ENCODE peak calls at places on chromosomes 3 and 15, in seven cellular contexts. X is Peyer's patch, I is HFFc6, R is tibial artery, M is ELR, E is RWPE1, S is T-helper 2 cell. B is an unnamed sample.

GRCh38 chr15:80404719-80405553 is 754 bp downstream of the ARNT2 start:
- DNase-seq in M (peak; percentile 32), R (no peak), E (no peak), S (no peak), I (no peak), X (no peak), B (no peak)

GRCh38 chr15:57592836-57593420 is 1.2 kb downstream of the MYZAP start:
- DNase-seq in I (no peak), E (no peak), S (no peak), M (no peak), X (no peak), R (no peak), B (no peak)

GRCh38 chr15:69697913-69698312 is 245.3 kb downstream of the RPLP1 start:
- DNase-seq in X (peak; percentile 44), M (no peak), I (no peak), R (peak; percentile 47), S (no peak), E (no peak), B (no peak)

GRCh38 chr3:161409069-161409468 is 37.8 kb upstream of the SPTSSB start:
- DNase-seq in R (no peak), S (no peak), I (peak; percentile 38), M (peak; percentile 68), X (no peak), E (peak; percentile 54), B (no peak)

GRCh38 chr3:111717601-111718000 is 122.5 kb upstream of the ZBED2 start:
- DNase-seq in E (peak; percentile 79), R (peak; percentile 82), M (peak; percentile 89), S (no peak), X (peak; percentile 64), I (peak; percentile 77), B (peak; percentile 73)

GRCh38 chr3:71563827-71564226 is 19.7 kb downstream of the FOXP1 start:
- DNase-seq in M (no peak), I (no peak), S (no peak), E (no peak), R (no peak), X (peak; percentile 31), B (no peak)

GRCh38 chr15:91407237-91407889 is 307.3 kb downstream of the SV2B start:
- DNase-seq in R (no peak), S (no peak), M (peak; percentile 3), X (no peak), E (peak; percentile 67), I (no peak), B (no peak)

GRCh38 chr3:132716372-132716771 is 5.8 kb downstream of the NPHP3 start:
- DNase-seq in I (no peak), M (no peak), S (no peak), R (no peak), E (no peak), X (no peak), B (no peak)

GRCh38 chr3:154614078-154614477 is 184.1 kb upstream of the GPR149 start:
- DNase-seq in X (no peak), R (no peak), E (no peak), M (no peak), I (no peak), S (no peak), B (no peak)

GRCh38 chr3:100603449-100603848 is 6.0 kb upstream of the ADGRG7 start:
- DNase-seq in M (peak; percentile 63), X (no peak), E (peak; percentile 42), S (no peak), R (no peak), I (peak; percentile 29), B (no peak)

GRCh38 chr15:81071705-81072104 is 62.4 kb upstream of the CFAP161 start:
- DNase-seq in E (no peak), M (no peak), I (no peak), S (no peak), X (no peak), R (no peak), B (no peak)

GRCh38 chr3:182692685-182693084 is 100.6 kb upstream of the ATP11B start:
- DNase-seq in M (no peak), X (no peak), S (no peak), I (no peak), E (no peak), R (no peak), B (no peak)